ENCODE peak calls at places on chromosome 10, in five cellular contexts. B is prostate gland, R is fibroblast of lung, Z is endothelial cell, X is RWPE1. Q is an unnamed sample.

GRCh38 chr10:125192005-125192404 is 31.6 kb upstream of the CTBP2 start:
- DNase-seq in Z (no peak), B (no peak), X (no peak), R (no peak), Q (no peak)

GRCh38 chr10:95254629-95255028 is 36.2 kb downstream of the PDLIM1 start:
- DNase-seq in Z (no peak), X (no peak), B (no peak), R (no peak), Q (no peak)

GRCh38 chr10:111600772-111601171 is 523.9 kb downstream of the ADRA2A start:
- DNase-seq in Z (no peak), B (no peak), R (no peak), X (no peak), Q (no peak)

GRCh38 chr10:4059471-4060138 is 274.6 kb upstream of the KLF6 start:
- DNase-seq in R (no peak), B (no peak), X (no peak), Z (no peak), Q (no peak)

GRCh38 chr10:15200626-15201025 is 32.1 kb upstream of the NMT2 start:
- DNase-seq in R (peak), Z (no peak), B (no peak), X (peak), Q (no peak)

GRCh38 chr10:116324227-116324950 is at the start of gene CCDC172:
- DNase-seq in R (no peak), Z (no peak), X (no peak), B (no peak), Q (no peak)

GRCh38 chr10:27153855-27154198 is 357 bp downstream of the YME1L1 start:
- DNase-seq in R (peak), X (peak), B (peak), Z (no peak), Q (no peak)

GRCh38 chr10:6665847-6666246 is 85.8 kb upstream of the PRKCQ start:
- DNase-seq in X (no peak), B (no peak), Z (no peak), R (no peak), Q (no peak)

GRCh38 chr10:68208424-68209042 is 23.4 kb downstream of the ATOH7 start:
- DNase-seq in Z (peak), R (peak), B (peak), X (peak), Q (no peak)

GRCh38 chr10:16717617-16718395 is 99.4 kb downstream of the RSU1 start:
- DNase-seq in Z (no peak), B (no peak), X (no peak), R (peak), Q (no peak)

GRCh38 chr10:103145860-103146466 is 47.1 kb downstream of the NT5C2 start:
- DNase-seq in R (peak), X (peak), Z (no peak), B (no peak), Q (no peak)

GRCh38 chr10:61592581-61592980 is 70.1 kb upstream of the CABCOCO1 start:
- DNase-seq in X (no peak), R (peak), B (no peak), Z (peak), Q (no peak)

GRCh38 chr10:21053953-21054352 is 156.8 kb upstream of the NEBL start:
- DNase-seq in B (no peak), X (no peak), R (no peak), Z (no peak), Q (no peak)

GRCh38 chr10:51405580-51406367 is 293.6 kb downstream of the CSTF2T start:
- DNase-seq in B (peak), R (no peak), Z (no peak), X (peak), Q (no peak)

GRCh38 chr10:101649530-101650085 is 45.4 kb downstream of the FBXW4 start:
- DNase-seq in Z (no peak), R (no peak), B (no peak), X (no peak), Q (no peak)

GRCh38 chr10:73095479-73096021 is 1.1 kb downstream of the P4HA1 start:
- DNase-seq in Z (peak), X (no peak), B (peak), R (peak), Q (peak)

Q was measured in activated naive CD8-positive, alpha-beta T cell treated with anti-CD3 and anti-CD28 coated beads, Interleukin-2, amount 10 ng/mL, durations not matched to agents 7 days and 5 days.